ENCODE peak calls at places on chromosomes 1 and 21, in four cellular contexts. A is lower leg skin, E is brain microvascular endothelial cell, K is fibroblast of pulmonary artery. B is an unnamed sample.

GRCh38 chr1:151841141-151841540 is 1.5 kb upstream of the C2CD4D start:
- DNase-seq in E (peak), K (peak), A (no peak), B (no peak)

GRCh38 chr1:61042679-61043009 is 39.7 kb upstream of the NFIA start:
- DNase-seq in A (no peak), E (no peak), K (no peak), B (no peak)

GRCh38 chr1:34980715-34981114 is 4.4 kb downstream of the TMEM35B start:
- DNase-seq in A (no peak), K (no peak), E (no peak), B (no peak)

GRCh38 chr1:53468374-53468773 is 9.2 kb downstream of the DMRTB1 start:
- DNase-seq in A (no peak), K (no peak), E (no peak), B (no peak)

GRCh38 chr21:38267991-38268858 is 11.4 kb downstream of the KCNJ15 start:
- DNase-seq in A (no peak), K (no peak), E (no peak), B (no peak)

GRCh38 chr1:198125995-198126758 is 30.6 kb upstream of the NEK7 start:
- DNase-seq in A (no peak), K (peak), E (peak), B (no peak)

GRCh38 chr1:89609781-89610456 is 23.0 kb upstream of the LRRC8C start:
- DNase-seq in K (no peak), A (no peak), E (no peak), B (no peak)

GRCh38 chr1:229229137-229229720 is 41.7 kb upstream of the RAB4A start:
- DNase-seq in A (no peak), E (no peak), K (peak), B (no peak)

GRCh38 chr1:197595244-197595904 is 179.9 kb downstream of the DENND1B start:
- DNase-seq in K (no peak), E (no peak), A (no peak), B (no peak)

GRCh38 chr1:48396208-48396607 is 75.8 kb downstream of the SPATA6 start:
- DNase-seq in K (no peak), A (no peak), E (no peak), B (no peak)

GRCh38 chr21:26777166-26777565 is 68.0 kb downstream of the ADAMTS1 start:
- DNase-seq in A (no peak), K (no peak), E (peak), B (no peak)

GRCh38 chr1:19861034-19861433 is 21.2 kb upstream of the OTUD3 start:
- DNase-seq in K (peak), E (peak), A (no peak), B (no peak)

GRCh38 chr1:2554621-2555387 is 1.4 kb upstream of the TNFRSF14 start:
- DNase-seq in K (no peak), A (no peak), E (no peak), B (no peak)

GRCh38 chr21:28454978-28455600 is 537.6 kb downstream of the LTN1 start:
- DNase-seq in E (no peak), A (no peak), K (no peak), B (no peak)

GRCh38 chr1:228898582-228898992 is 163.3 kb downstream of the RHOU start:
- DNase-seq in E (no peak), K (no peak), A (no peak), B (no peak)

GRCh38 chr1:157359309-157360020 is 192.8 kb downstream of the FCRL5 start:
- DNase-seq in A (no peak), E (no peak), K (no peak), B (no peak)

GRCh38 chr1:153945131-153945794 is 1.3 kb downstream of the DENND4B start:
- DNase-seq in A (no peak), K (peak), E (no peak), B (no peak)

GRCh38 chr21:17441370-17441769 is 71.5 kb upstream of the CXADR start:
- DNase-seq in K (peak), E (no peak), A (peak), B (no peak)

GRCh38 chr1:100799548-100799947 is 80.0 kb downstream of the VCAM1 start:
- DNase-seq in A (no peak), E (no peak), K (peak), B (no peak)

GRCh38 chr1:147665521-147665920 is 4.8 kb downstream of the ACP6 start:
- DNase-seq in K (no peak), A (no peak), E (peak), B (no peak)

GRCh38 chr1:176754663-176755062 is 291.7 kb downstream of the PAPPA2 start:
- DNase-seq in E (no peak), A (no peak), K (no peak), B (no peak)

GRCh38 chr21:43731891-43732711 is 13.2 kb downstream of the PDXK start:
- DNase-seq in A (no peak), E (no peak), K (no peak), B (no peak)

GRCh38 chr1:57908471-57908870 is 484.6 kb upstream of the DAB1 start:
- DNase-seq in K (no peak), A (no peak), E (no peak), B (no peak)

DNA sequence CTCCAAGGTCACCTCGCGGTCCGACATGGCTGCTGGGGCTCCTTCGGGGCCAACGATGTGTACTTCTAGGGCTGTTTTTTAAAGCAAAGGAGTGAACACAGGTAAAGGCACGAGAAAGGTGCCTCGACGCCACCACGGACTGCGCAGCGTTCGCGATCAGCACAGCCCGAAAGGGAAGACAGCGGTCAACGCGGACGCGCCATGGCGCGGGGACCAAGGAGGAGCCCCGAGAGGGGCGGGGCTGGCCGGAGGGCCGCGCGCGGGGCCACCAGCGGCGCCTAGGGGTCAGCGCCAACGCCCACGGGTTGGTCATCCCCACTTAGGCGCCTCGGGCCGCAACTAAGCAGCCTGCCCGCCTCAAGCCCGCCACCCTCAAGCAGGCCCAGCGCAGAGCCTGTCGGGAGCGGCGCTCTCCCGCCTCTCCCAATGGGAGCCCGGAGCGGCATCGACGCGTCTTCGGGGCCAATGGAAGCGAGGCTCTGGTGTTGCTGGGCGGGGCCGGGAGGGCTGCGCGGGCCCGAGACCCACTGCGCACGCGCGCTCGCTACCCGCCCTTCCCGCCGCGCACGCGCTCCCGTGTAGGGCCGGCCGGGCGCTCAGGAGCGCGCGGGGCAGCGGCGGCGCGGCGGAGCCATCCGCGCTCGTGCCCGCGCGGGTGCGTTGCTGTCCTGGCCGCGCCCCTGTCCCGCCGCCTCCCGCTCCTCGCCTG is at the start of gene DIP2A:
- DNase-seq in E (peak), K (peak), A (peak), B (peak)
- TF ChIP-seq CTCF in E (no peak), K (no peak), A (no peak), B (no peak)

DNA sequence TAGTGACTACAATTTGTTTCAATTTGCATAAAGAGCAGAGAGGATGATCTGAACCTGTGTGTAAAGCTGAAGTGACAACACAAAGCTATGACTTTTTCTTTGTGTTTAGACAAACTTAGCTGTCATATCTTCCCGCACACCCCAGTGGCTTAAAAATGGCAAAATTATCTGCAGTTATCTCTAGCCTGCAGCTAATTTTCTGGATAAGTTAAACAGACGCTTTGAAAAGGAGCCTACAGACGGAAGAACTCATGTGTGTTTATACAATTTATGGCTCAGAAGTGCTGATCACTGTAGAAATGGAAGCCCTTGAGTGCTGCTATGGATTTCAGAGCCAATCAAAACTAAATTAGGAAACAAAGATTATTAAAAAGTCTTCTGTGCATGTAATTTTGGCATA is 11.5 kb downstream of the NTNG1 start:
- DNase-seq in E (no peak), A (no peak), K (no peak), B (no peak)
- TF ChIP-seq CTCF in E (no peak), A (no peak), K (no peak), B (no peak)

DNA sequence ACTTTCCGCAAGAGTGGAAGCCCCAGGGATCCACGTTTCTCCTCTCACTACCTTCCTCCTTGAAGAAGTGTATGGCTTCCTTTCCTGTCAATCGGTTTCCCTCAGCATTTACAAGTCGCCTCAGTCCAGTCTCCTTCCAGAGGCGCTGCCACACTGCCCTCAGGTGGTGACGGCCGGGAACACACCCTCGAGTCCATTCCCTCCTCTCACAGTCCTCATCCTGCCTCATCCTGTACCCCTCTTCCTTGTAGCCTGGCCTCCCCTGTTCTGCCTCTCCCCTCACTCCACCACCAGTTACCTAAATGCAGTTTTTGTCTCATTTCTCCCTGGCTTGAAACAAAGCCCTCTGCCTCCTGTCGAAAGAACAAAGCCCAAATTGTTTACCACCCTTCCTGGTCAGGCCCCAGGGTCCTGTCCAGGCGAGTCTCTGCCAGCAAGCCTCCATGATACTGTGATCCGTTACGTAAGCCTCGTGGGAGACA is 23.2 kb upstream of the LSM10 start:
- DNase-seq in K (peak), A (peak), E (peak), B (peak)
- TF ChIP-seq CTCF in K (peak), A (no peak), E (peak), B (no peak)

GRCh38 chr1:246608616-246609376 is 42.5 kb downstream of the CNST start:
- DNase-seq in A (peak), E (peak), K (peak), B (peak)
- TF ChIP-seq CTCF in A (no peak), E (peak), K (peak), B (no peak)

DNA sequence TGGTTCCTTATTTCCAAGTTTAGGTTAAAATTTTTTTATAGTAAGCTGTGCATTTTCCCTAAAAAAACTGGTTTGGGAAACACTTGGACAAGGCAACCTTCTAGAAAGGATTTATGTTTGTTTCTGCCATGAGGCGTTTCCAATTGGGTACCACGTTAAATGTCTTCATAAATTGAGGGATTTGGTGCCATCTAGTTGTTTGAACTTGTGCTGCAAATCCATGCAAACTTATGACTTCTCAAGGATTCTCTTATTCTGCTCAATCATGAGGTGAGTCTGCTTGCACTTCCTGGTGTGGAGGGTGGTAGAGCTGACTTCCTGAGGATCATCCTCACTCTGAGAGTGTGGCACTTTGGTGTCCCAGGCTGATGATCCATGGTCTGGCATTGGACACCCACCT is 123.3 kb downstream of the PCNX2 start:
- DNase-seq in K (peak), E (peak), A (no peak), B (no peak)
- TF ChIP-seq CTCF in K (peak), E (peak), A (no peak), B (no peak)

GRCh38 chr1:200918006-200918405 is 23.3 kb downstream of the INAVA start:
- DNase-seq in A (no peak), E (no peak), K (no peak), B (no peak)

GRCh38 chr1:200917291-200917817 is 22.7 kb downstream of the INAVA start:
- DNase-seq in A (peak), E (no peak), K (no peak), B (no peak)

GRCh38 chr1:200916681-200917080 is 22.0 kb downstream of the INAVA start:
- DNase-seq in K (no peak), E (no peak), A (no peak), B (no peak)

GRCh38 chr1:200919386-200919785 is 24.7 kb downstream of the INAVA start:
- DNase-seq in A (no peak), K (no peak), E (no peak), B (no peak)

GRCh38 chr1:200916152-200916551 is 21.5 kb downstream of the INAVA start:
- DNase-seq in A (no peak), K (no peak), E (no peak), B (no peak)
- TF ChIP-seq CTCF in A (no peak), K (no peak), E (peak), B (no peak)

GRCh38 chr1:3675436-3675835 is 23.1 kb downstream of the TP73 start:
- DNase-seq in K (no peak), A (no peak), E (no peak), B (no peak)

GRCh38 chr1:3679098-3679555 is 26.8 kb downstream of the TP73 start:
- DNase-seq in E (no peak), K (no peak), A (no peak), B (no peak)

GRCh38 chr1:3676581-3677410 is 24.5 kb downstream of the TP73 start:
- DNase-seq in K (no peak), A (no peak), E (no peak), B (no peak)

GRCh38 chr1:3678361-3679097 is 26.2 kb downstream of the TP73 start:
- DNase-seq in K (no peak), E (no peak), A (no peak), B (no peak)

GRCh38 chr1:3677411-3677944 is 25.2 kb downstream of the TP73 start:
- DNase-seq in A (no peak), E (no peak), K (no peak), B (no peak)
- TF ChIP-seq CTCF in A (no peak), E (no peak), K (no peak), B (no peak)

DNA sequence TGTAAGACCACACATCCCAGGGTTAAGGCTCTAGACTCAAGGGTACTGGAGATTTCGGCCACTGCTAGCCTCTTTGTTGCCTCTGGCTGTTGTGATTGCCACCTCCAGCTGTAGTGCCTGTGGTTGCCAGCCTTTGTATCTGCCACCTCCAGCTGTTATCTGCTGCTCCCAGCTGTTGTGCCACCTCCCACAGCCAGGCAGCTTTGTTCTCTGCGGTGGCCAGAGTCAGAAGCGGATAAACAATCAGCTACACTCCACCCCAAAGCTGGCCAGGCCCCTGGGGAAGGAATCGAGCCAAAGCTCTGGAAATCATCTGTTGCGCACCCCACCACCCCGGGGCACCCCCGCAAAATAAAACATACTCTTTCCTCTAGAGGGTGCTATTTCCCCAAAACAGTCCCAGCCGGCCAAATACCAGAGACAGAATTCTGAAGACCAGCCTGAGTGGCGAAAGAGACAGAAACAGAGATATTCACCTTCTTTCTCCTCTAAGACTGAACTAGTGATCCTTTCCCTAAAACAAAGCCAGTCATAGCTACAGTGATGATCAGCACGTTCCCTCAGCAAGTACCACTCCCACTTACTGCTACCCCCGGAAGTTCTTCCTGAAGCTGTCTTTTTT is 14.8 kb upstream of the PIGM start:
- DNase-seq in E (peak), K (peak), A (peak), B (no peak)
- TF ChIP-seq CTCF in E (peak), K (peak), A (no peak), B (no peak)